ENCODE peak calls at places on chromosome 11, in five cellular contexts. One of them, this sample, is unnamed.
A peak's percentile ranks its signal among the peaks of the same experiment; 100 is the strongest.

GRCh38 chr11:70871881-70872280 is 380.5 kb downstream of the SHANK2 start:
- DNase-seq in heart right ventricle: no peak
- DNase-seq in hypothalamus: no peak
- DNase-seq in lower lobe of right lung: no peak
- DNase-seq in epithelial cell of esophagus: peak; percentile 26
- DNase-seq in this sample: no peak

GRCh38 chr11:83033972-83034672 is 37.6 kb downstream of the RAB30 start:
- DNase-seq in heart right ventricle: peak; percentile 24
- DNase-seq in hypothalamus: peak; percentile 80
- DNase-seq in lower lobe of right lung: no peak
- DNase-seq in epithelial cell of esophagus: peak; percentile 62
- DNase-seq in this sample: no peak

GRCh38 chr11:65713212-65713969 is 1.3 kb downstream of the KAT5 start:
- DNase-seq in heart right ventricle: no peak
- DNase-seq in hypothalamus: no peak
- DNase-seq in lower lobe of right lung: no peak
- DNase-seq in epithelial cell of esophagus: no peak
- DNase-seq in this sample: no peak

GRCh38 chr11:62123669-62124185 is at the start of gene INCENP:
- DNase-seq in heart right ventricle: peak; percentile 94
- DNase-seq in hypothalamus: peak; percentile 98
- DNase-seq in lower lobe of right lung: peak; percentile 98
- DNase-seq in epithelial cell of esophagus: peak; percentile 99
- DNase-seq in this sample: peak; percentile 99

GRCh38 chr11:106379265-106379664 is 301.8 kb downstream of the AASDHPPT start:
- DNase-seq in heart right ventricle: no peak
- DNase-seq in hypothalamus: no peak
- DNase-seq in lower lobe of right lung: no peak
- DNase-seq in epithelial cell of esophagus: no peak
- DNase-seq in this sample: no peak

GRCh38 chr11:58576792-58577440 is 1.3 kb upstream of the LPXN start:
- DNase-seq in heart right ventricle: no peak
- DNase-seq in hypothalamus: peak; percentile 58
- DNase-seq in lower lobe of right lung: no peak
- DNase-seq in epithelial cell of esophagus: peak; percentile 41
- DNase-seq in this sample: peak; percentile 38

GRCh38 chr11:126115820-126116319 is 53.2 kb upstream of the CDON start:
- DNase-seq in heart right ventricle: peak; percentile 64
- DNase-seq in hypothalamus: no peak
- DNase-seq in lower lobe of right lung: peak; percentile 85
- DNase-seq in epithelial cell of esophagus: peak; percentile 50
- DNase-seq in this sample: peak; percentile 68

GRCh38 chr11:85961930-85962363 is 106.8 kb downstream of the CCDC83 start:
- DNase-seq in heart right ventricle: no peak
- DNase-seq in hypothalamus: no peak
- DNase-seq in lower lobe of right lung: no peak
- DNase-seq in epithelial cell of esophagus: peak; percentile 90
- DNase-seq in this sample: peak; percentile 31